ENCODE peak calls at places on chromosomes 3 and 15, in five cellular contexts. One of them, this sample, is unnamed.

GRCh38 chr3:110900583-110900982 is 171.0 kb upstream of the NECTIN3 start:
- DNase-seq in H1: no peak
- DNase-seq in neuronal stem cell: no peak
- DNase-seq in trophoblast cell: no peak
- DNase-seq in IMR-90: peak; percentile 63
- DNase-seq in this sample: peak; percentile 44

GRCh38 chr3:56748663-56749231 is 53.0 kb downstream of the ARHGEF3 start:
- DNase-seq in neuronal stem cell: no peak
- DNase-seq in H1: no peak
- DNase-seq in trophoblast cell: no peak
- DNase-seq in IMR-90: no peak
- DNase-seq in this sample: peak; percentile 23

GRCh38 chr15:43887901-43888300 is 61.1 kb downstream of the WDR76 start:
- DNase-seq in H1: no peak
- DNase-seq in IMR-90: no peak
- DNase-seq in neuronal stem cell: no peak
- DNase-seq in trophoblast cell: no peak
- DNase-seq in this sample: no peak

GRCh38 chr3:107392549-107393165 is 15.4 kb downstream of the CCDC54 start:
- DNase-seq in IMR-90: peak; percentile 66
- DNase-seq in trophoblast cell: peak; percentile 61
- DNase-seq in neuronal stem cell: no peak
- DNase-seq in H1: no peak
- DNase-seq in this sample: peak; percentile 33

GRCh38 chr3:50807266-50807665 is 132.5 kb downstream of the DOCK3 start:
- DNase-seq in neuronal stem cell: no peak
- DNase-seq in trophoblast cell: no peak
- DNase-seq in IMR-90: no peak
- DNase-seq in H1: no peak
- DNase-seq in this sample: no peak

GRCh38 chr3:53257465-53257864 is 1.6 kb upstream of the TKT start:
- DNase-seq in IMR-90: no peak
- DNase-seq in trophoblast cell: no peak
- DNase-seq in H1: no peak
- DNase-seq in neuronal stem cell: no peak
- DNase-seq in this sample: no peak

GRCh38 chr3:135806342-135806741 is 159.2 kb upstream of the PPP2R3A start:
- DNase-seq in IMR-90: no peak
- DNase-seq in neuronal stem cell: peak; percentile 27
- DNase-seq in H1: no peak
- DNase-seq in trophoblast cell: no peak
- DNase-seq in this sample: no peak

GRCh38 chr3:102081587-102082289 is 232.4 kb downstream of the NFKBIZ start:
- DNase-seq in neuronal stem cell: no peak
- DNase-seq in trophoblast cell: no peak
- DNase-seq in IMR-90: no peak
- DNase-seq in H1: no peak
- DNase-seq in this sample: no peak

GRCh38 chr3:166889241-166889640 is 490.9 kb downstream of the ZBBX start:
- DNase-seq in trophoblast cell: no peak
- DNase-seq in H1: no peak
- DNase-seq in neuronal stem cell: no peak
- DNase-seq in IMR-90: no peak
- DNase-seq in this sample: no peak

GRCh38 chr3:193563999-193564398 is 9.3 kb upstream of the ATP13A4 start:
- DNase-seq in IMR-90: no peak
- DNase-seq in H1: no peak
- DNase-seq in trophoblast cell: peak; percentile 9
- DNase-seq in neuronal stem cell: no peak
- DNase-seq in this sample: no peak

GRCh38 chr3:114451561-114452018 is 157.8 kb downstream of the TIGIT start:
- DNase-seq in H1: no peak
- DNase-seq in neuronal stem cell: no peak
- DNase-seq in trophoblast cell: no peak
- DNase-seq in IMR-90: peak; percentile 74
- DNase-seq in this sample: no peak

GRCh38 chr3:65595222-65595996 is 443.3 kb downstream of the MAGI1 start:
- DNase-seq in neuronal stem cell: no peak
- DNase-seq in H1: no peak
- DNase-seq in IMR-90: no peak
- DNase-seq in trophoblast cell: no peak
- DNase-seq in this sample: no peak
- H2BK120ac ChIP-seq in neuronal stem cell: no peak overlapping the region
- H2BK120ac ChIP-seq in H1: peak overlapping the region; percentile 74
- H2BK120ac ChIP-seq in IMR-90: no peak overlapping the region
- H2BK120ac ChIP-seq in trophoblast cell: no peak overlapping the region
- H2BK120ac ChIP-seq in this sample: no peak overlapping the region

GRCh38 chr3:48464713-48465221 is 18.2 kb downstream of the ATRIP start:
- DNase-seq in H1: no peak
- DNase-seq in trophoblast cell: no peak
- DNase-seq in IMR-90: no peak
- DNase-seq in neuronal stem cell: no peak
- DNase-seq in this sample: no peak
- H4K91ac ChIP-seq in H1: no peak overlapping the region
- H4K91ac ChIP-seq in trophoblast cell: no peak overlapping the region
- H4K91ac ChIP-seq in IMR-90: no peak overlapping the region
- H4K91ac ChIP-seq in neuronal stem cell: peak overlapping the region; percentile 93
- H4K91ac ChIP-seq in this sample: peak overlapping the region; percentile 54

GRCh38 chr15:73370151-73370550 is 1.4 kb upstream of the HCN4 start:
- DNase-seq in IMR-90: no peak
- DNase-seq in H1: no peak
- DNase-seq in trophoblast cell: no peak
- DNase-seq in neuronal stem cell: no peak
- DNase-seq in this sample: no peak
- H3K4me3 ChIP-seq in IMR-90: no peak overlapping the region
- H3K4me3 ChIP-seq in H1: peak overlapping the region; percentile 4
- H3K4me3 ChIP-seq in trophoblast cell: no peak overlapping the region
- H3K4me3 ChIP-seq in neuronal stem cell: no peak overlapping the region
- H3K4me3 ChIP-seq in this sample: no peak overlapping the region

DNA sequence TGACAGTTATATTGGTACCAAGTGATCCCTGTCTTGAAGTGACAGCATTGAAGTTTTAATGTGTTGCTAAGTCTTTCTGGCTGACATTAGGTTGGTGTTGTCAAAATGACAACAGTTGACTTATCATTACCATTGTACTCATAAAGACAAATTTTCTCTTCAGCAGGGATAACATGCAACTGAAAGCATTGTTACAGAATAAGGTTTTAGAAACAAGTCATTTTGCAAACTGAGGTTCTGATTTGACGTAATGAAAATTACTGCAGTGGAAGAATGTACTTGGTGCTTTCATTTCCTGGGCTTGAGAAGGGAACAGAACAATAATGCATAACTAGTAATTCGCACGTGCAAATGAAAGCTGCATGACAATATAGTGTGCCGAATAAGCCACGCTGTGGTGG is 75.1 kb downstream of the MOBP start:
- DNase-seq in trophoblast cell: no peak
- DNase-seq in neuronal stem cell: no peak
- DNase-seq in IMR-90: no peak
- DNase-seq in H1: no peak
- DNase-seq in this sample: no peak
- H2BK120ac ChIP-seq in trophoblast cell: no peak overlapping the region
- H2BK120ac ChIP-seq in neuronal stem cell: no peak overlapping the region
- H2BK120ac ChIP-seq in IMR-90: no peak overlapping the region
- H2BK120ac ChIP-seq in H1: no peak overlapping the region
- H2BK120ac ChIP-seq in this sample: no peak overlapping the region

GRCh38 chr15:52259503-52259902 is 36.1 kb downstream of the MYO5C start:
- DNase-seq in H1: no peak
- DNase-seq in IMR-90: no peak
- DNase-seq in trophoblast cell: no peak
- DNase-seq in neuronal stem cell: no peak
- DNase-seq in this sample: no peak

GRCh38 chr15:52261026-52261425 is 34.6 kb downstream of the MYO5C start:
- DNase-seq in trophoblast cell: no peak
- DNase-seq in H1: no peak
- DNase-seq in IMR-90: no peak
- DNase-seq in neuronal stem cell: no peak
- DNase-seq in this sample: no peak

GRCh38 chr15:52262364-52262763 is 33.2 kb downstream of the MYO5C start:
- DNase-seq in trophoblast cell: no peak
- DNase-seq in neuronal stem cell: peak; percentile 18
- DNase-seq in H1: no peak
- DNase-seq in IMR-90: no peak
- DNase-seq in this sample: peak; percentile 19

GRCh38 chr15:52263563-52263962 is 32.0 kb downstream of the MYO5C start:
- DNase-seq in H1: no peak
- DNase-seq in trophoblast cell: no peak
- DNase-seq in neuronal stem cell: no peak
- DNase-seq in IMR-90: no peak
- DNase-seq in this sample: no peak

DNA sequence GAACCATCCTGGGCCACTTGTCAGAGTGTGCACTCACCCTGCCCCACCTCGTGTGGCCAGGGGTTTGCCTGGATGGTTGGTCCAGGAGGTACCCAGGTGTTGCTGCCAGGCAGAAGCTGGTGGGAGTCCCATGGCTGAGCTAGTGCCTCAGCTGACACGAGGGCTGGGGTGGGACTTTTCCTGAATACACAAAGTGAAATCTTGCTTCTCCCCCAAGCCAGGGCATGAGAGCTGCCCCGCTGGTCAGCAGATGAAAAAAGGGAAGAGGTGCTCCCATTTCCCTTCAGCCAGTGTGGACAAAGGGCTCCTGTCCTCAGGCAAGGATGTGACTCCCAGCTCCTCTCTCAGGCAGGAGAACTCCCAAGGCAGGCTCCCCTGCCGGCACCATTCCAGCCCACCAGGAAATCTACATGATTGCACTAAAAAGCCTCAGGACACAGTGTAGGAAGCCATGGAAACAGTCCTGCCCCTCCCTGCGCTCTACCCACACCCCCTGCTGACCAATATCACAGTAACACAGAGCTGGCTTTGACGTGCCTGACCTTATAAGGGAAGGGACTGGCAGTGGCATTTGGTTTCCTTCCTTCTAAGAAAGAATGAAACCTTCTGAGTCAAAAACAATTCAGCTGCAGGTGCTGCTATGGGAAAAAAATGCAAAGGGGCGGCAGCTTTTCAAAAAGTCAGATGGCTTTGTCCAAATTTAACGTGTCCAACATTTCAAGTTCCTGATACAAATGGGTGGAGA is 33.9 kb downstream of the MYO5C start:
- DNase-seq in H1: peak; percentile 93
- DNase-seq in IMR-90: peak; percentile 77
- DNase-seq in trophoblast cell: peak; percentile 79
- DNase-seq in neuronal stem cell: peak; percentile 82
- DNase-seq in this sample: peak; percentile 81
- H4K91ac ChIP-seq in H1: peak overlapping the region; percentile 92
- H4K91ac ChIP-seq in IMR-90: peak overlapping the region; percentile 91
- H4K91ac ChIP-seq in trophoblast cell: peak overlapping the region; percentile 63
- H4K91ac ChIP-seq in neuronal stem cell: peak overlapping the region; percentile 100
- H4K91ac ChIP-seq in this sample: no peak overlapping the region

DNA sequence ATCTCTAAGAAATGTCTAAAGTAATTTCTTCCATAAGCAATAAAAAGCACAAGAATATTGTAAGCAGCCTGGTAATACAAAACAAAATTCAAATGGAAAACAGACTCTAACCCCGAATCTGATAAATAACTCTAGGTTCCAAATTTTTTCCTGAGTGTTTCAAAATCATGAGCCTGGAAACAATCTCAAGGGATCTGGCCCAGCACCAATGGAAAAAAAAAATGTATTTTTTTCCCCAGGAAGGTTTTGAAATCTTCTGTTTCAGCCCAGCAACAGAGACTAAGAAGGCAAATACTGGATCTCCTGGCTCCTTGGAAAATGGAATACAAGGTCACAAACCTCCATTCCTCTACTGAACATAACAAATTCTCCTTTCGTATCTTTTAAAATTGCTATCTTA is 13.0 kb downstream of the TBC1D2B start:
- DNase-seq in H1: no peak
- DNase-seq in trophoblast cell: no peak
- DNase-seq in IMR-90: peak; percentile 51
- DNase-seq in neuronal stem cell: no peak
- DNase-seq in this sample: peak; percentile 54
- H3K4me3 ChIP-seq in H1: no peak overlapping the region
- H3K4me3 ChIP-seq in trophoblast cell: no peak overlapping the region
- H3K4me3 ChIP-seq in IMR-90: no peak overlapping the region
- H3K4me3 ChIP-seq in neuronal stem cell: no peak overlapping the region
- H3K4me3 ChIP-seq in this sample: peak overlapping the region; percentile 45

GRCh38 chr3:8503461-8503860 is 1.8 kb downstream of the LMCD1 start:
- DNase-seq in trophoblast cell: no peak
- DNase-seq in neuronal stem cell: no peak
- DNase-seq in H1: no peak
- DNase-seq in IMR-90: no peak
- DNase-seq in this sample: no peak

GRCh38 chr3:8500208-8500961 is 1.2 kb upstream of the LMCD1 start:
- DNase-seq in H1: no peak
- DNase-seq in neuronal stem cell: no peak
- DNase-seq in IMR-90: peak; percentile 81
- DNase-seq in trophoblast cell: peak; percentile 86
- DNase-seq in this sample: peak; percentile 44

GRCh38 chr3:8501388-8502131 is at the start of gene LMCD1:
- DNase-seq in H1: peak; percentile 90
- DNase-seq in IMR-90: peak; percentile 95
- DNase-seq in neuronal stem cell: peak; percentile 89
- DNase-seq in trophoblast cell: peak; percentile 99
- DNase-seq in this sample: peak; percentile 97

GRCh38 chr3:8499181-8499611 is 2.4 kb upstream of the LMCD1 start:
- DNase-seq in trophoblast cell: peak; percentile 62
- DNase-seq in neuronal stem cell: peak; percentile 70
- DNase-seq in IMR-90: no peak
- DNase-seq in H1: peak; percentile 81
- DNase-seq in this sample: no peak

DNA sequence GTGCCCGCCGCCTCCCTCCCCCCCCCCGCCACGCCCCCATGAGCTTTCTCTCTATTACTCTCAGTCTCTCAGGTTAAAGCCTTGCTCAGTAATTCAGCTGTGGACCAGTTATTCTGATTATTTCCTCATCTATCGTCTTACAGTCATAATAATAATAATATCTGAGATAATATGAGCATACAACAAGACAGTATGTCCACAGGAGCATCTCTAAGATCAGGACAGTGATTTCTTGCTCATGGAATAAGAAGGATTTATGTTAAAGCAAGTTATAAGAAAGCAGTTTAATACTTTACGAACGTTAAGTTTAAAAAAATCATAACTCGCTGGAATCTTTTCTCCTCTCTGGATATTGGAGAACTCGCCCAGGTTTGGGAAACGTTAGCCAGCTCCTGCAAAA is 657 bp upstream of the LMCD1 start:
- DNase-seq in trophoblast cell: no peak
- DNase-seq in H1: no peak
- DNase-seq in IMR-90: no peak
- DNase-seq in neuronal stem cell: no peak
- DNase-seq in this sample: no peak
- H2BK120ac ChIP-seq in trophoblast cell: peak overlapping the region; percentile 45
- H2BK120ac ChIP-seq in H1: peak overlapping the region; percentile 35
- H2BK120ac ChIP-seq in IMR-90: peak overlapping the region; percentile 95
- H2BK120ac ChIP-seq in neuronal stem cell: no peak overlapping the region
- H2BK120ac ChIP-seq in this sample: peak overlapping the region; percentile 45